ENCODE peak calls at places on chromosomes 2 and 18, in four cellular contexts. E, S, N and Z are unnamed samples.
A peak's percentile ranks its signal among the peaks of the same experiment; 100 is the strongest.

GRCh38 chr18:13393338-13393737 is 174.8 kb downstream of the LDLRAD4 start:
- DNase-seq in N (no peak), S (no peak), E (no peak), Z (no peak)

GRCh38 chr2:108413731-108414130 is 35.3 kb upstream of the GCC2 start:
- DNase-seq in N (no peak), E (no peak), S (no peak), Z (no peak)

GRCh38 chr18:39761273-39761672 is 2193.8 kb upstream of the PIK3C3 start:
- DNase-seq in E (no peak), S (no peak), N (no peak), Z (no peak)

GRCh38 chr2:240213476-240214391 is 73.3 kb upstream of the OTOS start:
- DNase-seq in N (no peak), E (no peak), S (peak; percentile 45), Z (no peak)

GRCh38 chr18:11663630-11664029 is 25.4 kb upstream of the GNAL start:
- DNase-seq in S (no peak), N (no peak), E (no peak), Z (no peak)

GRCh38 chr2:42770288-42771131 is 6.6 kb upstream of the OXER1 start:
- DNase-seq in S (no peak), E (peak; percentile 41), N (peak; percentile 55), Z (no peak)

GRCh38 chr18:11183621-11184020 is 34.3 kb upstream of the PIEZO2 start:
- DNase-seq in N (no peak), S (no peak), E (no peak), Z (no peak)

GRCh38 chr2:111930875-111931274 is 32.5 kb downstream of the MERTK start:
- DNase-seq in N (no peak), S (no peak), E (peak; percentile 46), Z (no peak)

GRCh38 chr18:9079863-9080528 is 22.5 kb upstream of the NDUFV2 start:
- DNase-seq in N (no peak), E (no peak), S (no peak), Z (no peak)

GRCh38 chr2:164032995-164033394 is 297.2 kb upstream of the FIGN start:
- DNase-seq in S (no peak), N (no peak), E (no peak), Z (no peak)

GRCh38 chr2:27795868-27796277 is 24.4 kb downstream of the MRPL33 start:
- DNase-seq in N (no peak), S (no peak), E (no peak), Z (no peak)

GRCh38 chr18:50158866-50159653 is 35.9 kb downstream of the MYO5B start:
- DNase-seq in S (no peak), N (peak; percentile 68), E (no peak), Z (peak; percentile 84)

GRCh38 chr2:10035053-10035422 is 8.3 kb upstream of the KLF11 start:
- DNase-seq in E (no peak), N (no peak), S (peak; percentile 25), Z (no peak)

GRCh38 chr2:69393963-69394362 is 6.9 kb upstream of the GFPT1 start:
- DNase-seq in N (no peak), S (no peak), E (no peak), Z (no peak)

GRCh38 chr2:158120664-158121063 is 19.0 kb downstream of the UPP2 start:
- DNase-seq in N (no peak), S (no peak), E (no peak), Z (peak; percentile 10)

GRCh38 chr2:222942556-222942955 is 81.7 kb downstream of the ACSL3 start:
- DNase-seq in S (no peak), E (no peak), N (no peak), Z (no peak)

GRCh38 chr2:219506802-219507554 is 7.3 kb upstream of the ASIC4 start:
- DNase-seq in N (no peak), E (peak; percentile 77), S (no peak), Z (no peak)

GRCh38 chr2:38856165-38856564 is 19.6 kb downstream of the DHX57 start:
- DNase-seq in E (no peak), S (no peak), N (no peak), Z (peak; percentile 28)

GRCh38 chr2:201432038-201432437 is 19.2 kb downstream of the TRAK2 start:
- DNase-seq in S (no peak), E (peak; percentile 89), N (no peak), Z (peak; percentile 7)

GRCh38 chr2:164495491-164496223 is 125.6 kb downstream of the GRB14 start:
- DNase-seq in S (no peak), E (peak; percentile 64), N (no peak), Z (peak; percentile 22)

GRCh38 chr2:239282448-239283287 is 118.2 kb downstream of the HDAC4 start:
- DNase-seq in E (no peak), S (peak; percentile 49), N (no peak), Z (no peak)

GRCh38 chr18:45590060-45590537 is 25.2 kb upstream of the SLC14A2 start:
- DNase-seq in S (no peak), N (no peak), E (peak; percentile 17), Z (no peak)

GRCh38 chr2:165410231-165410630 is 59.3 kb upstream of the CSRNP3 start:
- DNase-seq in E (no peak), N (no peak), S (no peak), Z (no peak)

GRCh38 chr2:227759411-227760113 is 13.9 kb downstream of the SCYGR8 start:
- DNase-seq in N (peak; percentile 13), S (no peak), E (no peak), Z (peak; percentile 50)

GRCh38 chr2:146978891-146979555 is 865.8 kb upstream of the ACVR2A start:
- DNase-seq in S (no peak), N (no peak), E (no peak), Z (no peak)

GRCh38 chr2:68828887-68829708 is 42.1 kb downstream of the BMP10 start:
- DNase-seq in N (peak; percentile 94), S (peak; percentile 96), E (peak; percentile 99), Z (peak; percentile 87)

GRCh38 chr2:99598435-99598834 is 108.6 kb upstream of the REV1 start:
- DNase-seq in E (no peak), N (no peak), S (no peak), Z (no peak)

GRCh38 chr2:226760412-226761194 is 39.0 kb downstream of the IRS1 start:
- DNase-seq in S (no peak), N (no peak), E (no peak), Z (peak; percentile 79)

GRCh38 chr2:181896286-181896685 is 4.8 kb downstream of the ITPRID2 start:
- DNase-seq in E (no peak), N (no peak), S (no peak), Z (peak; percentile 81)
- H3K4me3 ChIP-seq in E (no peak overlapping the region), N (no peak overlapping the region), S (no peak overlapping the region), Z (no peak overlapping the region)

DNA sequence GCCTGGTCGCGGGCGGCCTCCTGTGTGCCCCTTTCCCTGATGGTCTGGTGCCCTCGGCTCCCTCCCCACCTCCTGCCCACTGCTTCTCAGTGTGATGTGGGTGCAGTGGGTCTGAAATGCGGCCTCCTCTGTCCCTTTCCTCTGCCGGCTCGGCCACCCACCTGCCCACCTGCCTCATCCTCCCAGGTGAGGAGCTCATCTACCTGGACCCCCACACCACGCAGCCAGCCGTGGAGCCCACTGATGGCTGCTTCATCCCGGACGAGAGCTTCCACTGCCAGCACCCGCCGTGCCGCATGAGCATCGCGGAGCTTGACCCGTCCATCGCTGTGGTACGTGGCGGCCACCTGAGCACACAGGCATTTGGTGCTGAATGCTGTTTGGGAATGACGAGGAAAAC is 18.3 kb downstream of the DTYMK start:
- DNase-seq in S (no peak), N (no peak), E (no peak), Z (no peak)
- H3K4me3 ChIP-seq in S (no peak overlapping the region), N (no peak overlapping the region), E (no peak overlapping the region), Z (no peak overlapping the region)

GRCh38 chr18:76052196-76052595 is 442.8 kb downstream of the ZNF516 start:
- DNase-seq in E (no peak), N (no peak), S (no peak), Z (no peak)
- H3K4me3 ChIP-seq in E (no peak overlapping the region), N (no peak overlapping the region), S (no peak overlapping the region), Z (no peak overlapping the region)

DNA sequence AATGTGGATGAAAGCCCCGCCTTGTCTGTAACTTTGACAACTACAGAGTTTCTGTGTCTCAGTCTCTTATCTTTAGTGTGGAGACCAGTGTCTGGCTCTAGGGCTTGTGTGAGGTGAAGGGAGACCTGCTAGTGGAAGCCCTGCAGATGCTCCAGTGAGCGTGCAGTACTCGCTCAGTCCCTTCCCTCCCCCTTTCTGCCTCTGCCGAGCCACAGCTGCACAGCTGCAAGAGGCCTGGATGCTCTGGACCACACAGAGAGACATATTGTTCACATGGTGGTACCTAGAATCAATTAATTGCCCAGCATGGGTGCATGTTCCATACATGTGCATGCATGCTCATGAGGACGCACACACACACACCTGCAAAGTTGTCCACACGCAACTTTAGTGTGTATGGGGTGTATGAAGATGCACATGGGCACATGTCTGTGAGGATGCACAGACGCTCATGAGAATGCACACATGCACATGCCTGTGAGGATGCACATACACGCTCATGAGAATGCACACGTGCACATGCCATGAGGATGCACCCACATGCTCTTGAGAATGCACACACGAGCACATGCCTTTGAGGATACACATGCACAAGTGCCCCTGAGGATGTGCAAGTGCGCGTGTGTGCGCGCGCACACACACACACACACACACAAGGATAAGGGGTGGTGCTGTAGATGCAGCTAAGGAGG is 282.1 kb upstream of the HS6ST1 start:
- DNase-seq in S (peak; percentile 3), N (no peak), E (no peak), Z (no peak)
- H3K4me3 ChIP-seq in S (no peak overlapping the region), N (no peak overlapping the region), E (no peak overlapping the region), Z (no peak overlapping the region)

GRCh38 chr2:169694894-169695260 is 608 bp downstream of the PHOSPHO2 start:
- DNase-seq in N (no peak), S (no peak), E (no peak), Z (no peak)

GRCh38 chr2:169690958-169691357 is 3.2 kb downstream of the CFAP210 start:
- DNase-seq in E (no peak), N (no peak), S (no peak), Z (no peak)

GRCh38 chr2:169696381-169696780 is 2.1 kb downstream of the PHOSPHO2 start:
- DNase-seq in E (no peak), S (no peak), N (no peak), Z (no peak)

GRCh38 chr2:169694113-169694893 is at the start of the genes CFAP210 and PHOSPHO2:
- DNase-seq in E (peak; percentile 98), N (peak; percentile 99), S (peak; percentile 100), Z (peak; percentile 98)

DNA sequence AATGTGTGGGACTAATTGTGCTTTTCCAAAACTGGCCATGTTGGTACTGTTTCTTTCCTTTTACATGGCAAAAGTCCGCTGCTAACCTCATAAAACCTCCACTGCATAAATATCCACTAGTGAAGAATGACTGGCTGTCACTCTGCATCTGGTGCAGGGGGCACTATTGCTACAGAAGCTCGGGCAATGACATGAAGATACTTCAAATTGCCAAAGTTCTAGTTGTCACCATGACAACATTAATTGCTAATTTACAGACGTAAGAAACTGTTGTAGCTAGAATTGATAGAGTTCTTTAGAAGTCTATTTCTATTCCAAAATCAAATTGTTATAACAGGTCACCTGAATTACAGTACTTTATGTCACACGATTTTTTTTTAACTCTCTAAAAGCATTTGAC is 861 bp downstream of the CFAP210 start:
- DNase-seq in N (no peak), E (peak; percentile 35), S (no peak), Z (peak; percentile 29)
- H3K4me3 ChIP-seq in N (no peak overlapping the region), E (peak overlapping the region; percentile 69), S (no peak overlapping the region), Z (no peak overlapping the region)